ENCODE peak calls at places on chromosomes 5 and 9, in six cellular contexts. U is GM12878, B is GM12892, E is H1, D is K562, Q is HepG2. A is an unnamed sample.

GRCh38 chr9:33687779-33688178 is 107.6 kb upstream of the PRSS3 start:
- DNase-seq in E (no peak), Q (no peak), U (no peak), B (no peak), D (no peak), A (no peak)

GRCh38 chr5:54234304-54234938 is 76.0 kb downstream of the ARL15 start:
- DNase-seq in U (no peak), E (no peak), D (no peak), Q (peak; percentile 9), B (no peak), A (no peak)

GRCh38 chr9:22010881-22011625 is 1.9 kb upstream of the CDKN2B start:
- DNase-seq in B (no peak), E (peak; percentile 78), U (no peak), Q (peak; percentile 20), D (no peak), A (no peak)

GRCh38 chr5:321233-321725 is at the start of gene AHRR:
- DNase-seq in Q (peak; percentile 12), E (peak; percentile 91), D (peak; percentile 88), B (peak; percentile 89), U (no peak), A (peak; percentile 88)

GRCh38 chr5:59661306-59661705 is 232.2 kb downstream of the PDE4D start:
- DNase-seq in U (no peak), Q (peak; percentile 1), E (no peak), B (no peak), D (no peak), A (no peak)

GRCh38 chr9:130981761-130982147 is 27.2 kb upstream of the LAMC3 start:
- DNase-seq in B (no peak), U (no peak), Q (no peak), D (no peak), E (no peak), A (no peak)

GRCh38 chr5:158812381-158812780 is 287.3 kb downstream of the EBF1 start:
- DNase-seq in B (no peak), Q (no peak), D (no peak), E (peak; percentile 48), U (peak; percentile 51), A (no peak)

GRCh38 chr5:138905541-138905940 is 30.4 kb upstream of the LRRTM2 start:
- DNase-seq in Q (no peak), B (no peak), U (no peak), E (no peak), D (no peak), A (no peak)

GRCh38 chr9:10059044-10059443 is 553.8 kb downstream of the PTPRD start:
- DNase-seq in D (no peak), E (no peak), Q (no peak), B (no peak), U (no peak), A (no peak)
- TF ChIP-seq TAF1 in D (no peak), E (no peak), Q (no peak), B (no peak), U (no peak), A (no peak)

GRCh38 chr9:129413537-129414376 is 207.1 kb downstream of the C9orf50 start:
- DNase-seq in Q (peak; percentile 90), D (peak; percentile 97), B (peak; percentile 97), E (peak; percentile 96), U (peak; percentile 58), A (peak; percentile 98)

GRCh38 chr9:129415954-129416651 is 204.8 kb downstream of the C9orf50 start:
- DNase-seq in Q (no peak), D (no peak), U (no peak), B (no peak), E (no peak), A (no peak)

GRCh38 chr9:129416831-129417604 is 203.9 kb downstream of the C9orf50 start:
- DNase-seq in D (no peak), B (no peak), U (no peak), E (no peak), Q (no peak), A (no peak)

GRCh38 chr9:129414377-129415021 is 206.4 kb downstream of the C9orf50 start:
- DNase-seq in B (no peak), D (no peak), Q (peak; percentile 48), U (no peak), E (no peak), A (no peak)

DNA sequence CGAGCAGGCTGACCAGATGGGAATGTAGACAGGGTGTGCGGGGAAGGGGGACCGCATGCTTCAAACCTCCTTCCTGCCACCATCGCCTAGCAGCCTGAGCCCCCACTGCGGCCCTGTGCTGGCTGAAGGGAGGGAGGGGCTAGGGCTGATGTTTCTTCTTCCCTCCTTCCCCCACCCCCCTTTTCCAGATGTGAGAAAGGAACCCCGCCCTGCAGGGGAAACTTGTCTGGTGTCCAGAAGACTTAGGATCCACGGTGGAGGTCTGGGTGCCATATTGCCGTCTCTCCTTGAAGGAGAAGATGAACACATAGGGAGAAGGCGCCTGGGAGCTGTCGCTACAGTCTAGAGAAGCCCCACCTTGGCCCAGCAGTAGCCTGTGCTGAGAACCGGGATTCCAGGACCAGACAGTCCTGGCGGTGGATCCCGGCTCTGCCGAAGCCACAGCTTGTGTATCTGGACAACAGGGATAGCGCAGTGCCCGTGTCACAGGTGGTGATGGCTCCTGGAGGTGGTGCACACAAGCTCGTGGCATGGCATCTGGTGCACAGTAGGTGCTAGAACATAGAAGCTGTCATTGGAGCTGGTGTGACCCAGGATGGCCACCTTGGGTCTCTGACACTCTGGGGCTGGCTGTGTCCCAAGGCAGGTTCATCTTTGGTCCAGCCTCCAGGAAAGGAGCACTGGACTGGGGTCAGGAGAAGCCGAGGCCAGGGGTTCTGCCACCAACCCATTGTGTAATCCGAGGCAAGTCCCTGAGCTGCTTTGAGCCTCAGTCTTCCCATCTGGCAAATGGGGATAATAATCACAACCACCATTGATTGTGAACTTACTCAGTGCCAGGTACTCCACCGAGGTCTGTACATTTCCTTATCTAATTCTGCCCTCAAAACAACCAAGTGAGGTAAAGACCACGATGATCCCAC is 205.6 kb downstream of the C9orf50 start:
- DNase-seq in D (no peak), E (no peak), Q (peak; percentile 47), B (no peak), U (no peak), A (no peak)
- TF ChIP-seq POLR2A in D (no peak), E (no peak), Q (no peak), B (no peak), U (no peak), A (no peak)

GRCh38 chr5:66273131-66273530 is 129.0 kb downstream of the SREK1 start:
- DNase-seq in D (no peak), E (no peak), Q (no peak), U (no peak), B (no peak), A (no peak)
- TF ChIP-seq TAF1 in D (no peak), E (no peak), Q (no peak), U (no peak), B (no peak), A (no peak)

DNA sequence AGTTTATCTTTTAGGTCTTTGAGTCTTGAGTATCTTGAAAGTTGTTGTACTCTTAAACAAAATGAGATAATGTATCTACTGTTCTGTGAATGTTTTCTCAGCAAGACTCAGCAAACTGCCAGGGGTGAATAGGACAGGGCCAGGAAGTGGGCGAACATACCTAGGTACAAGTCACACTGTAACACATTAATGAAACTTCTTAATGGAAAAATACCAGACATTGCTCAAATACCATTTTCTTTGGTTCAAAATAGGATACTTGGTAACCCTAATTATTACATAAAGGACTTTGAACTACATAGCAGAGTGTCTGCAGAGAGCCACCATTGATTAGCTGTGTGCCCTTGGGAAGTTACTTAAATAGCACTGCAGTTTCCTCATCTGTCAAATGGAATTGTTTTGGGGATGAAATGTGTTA is 197.5 kb downstream of the ARHGEF28 start:
- DNase-seq in Q (peak; percentile 96), E (no peak), B (no peak), D (no peak), U (no peak), A (no peak)
- TF ChIP-seq POLR2A in Q (no peak), E (no peak), B (no peak), D (no peak), U (no peak), A (no peak)

GRCh38 chr5:144335561-144335960 is 164.9 kb downstream of the KCTD16 start:
- DNase-seq in U (peak; percentile 5), E (no peak), B (no peak), D (no peak), Q (no peak), A (no peak)
- TF ChIP-seq TAF1 in U (no peak), E (no peak), B (no peak), D (no peak), Q (no peak), A (no peak)

GRCh38 chr5:107085572-107085971 is 585.2 kb downstream of the EFNA5 start:
- DNase-seq in Q (no peak), B (no peak), E (no peak), D (no peak), U (no peak), A (no peak)

GRCh38 chr5:107090471-107090870 is 580.3 kb downstream of the EFNA5 start:
- DNase-seq in Q (no peak), E (no peak), B (no peak), D (no peak), U (no peak), A (no peak)

GRCh38 chr5:107092695-107093094 is 578.0 kb downstream of the EFNA5 start:
- DNase-seq in E (no peak), B (no peak), Q (no peak), D (no peak), U (no peak), A (no peak)

DNA sequence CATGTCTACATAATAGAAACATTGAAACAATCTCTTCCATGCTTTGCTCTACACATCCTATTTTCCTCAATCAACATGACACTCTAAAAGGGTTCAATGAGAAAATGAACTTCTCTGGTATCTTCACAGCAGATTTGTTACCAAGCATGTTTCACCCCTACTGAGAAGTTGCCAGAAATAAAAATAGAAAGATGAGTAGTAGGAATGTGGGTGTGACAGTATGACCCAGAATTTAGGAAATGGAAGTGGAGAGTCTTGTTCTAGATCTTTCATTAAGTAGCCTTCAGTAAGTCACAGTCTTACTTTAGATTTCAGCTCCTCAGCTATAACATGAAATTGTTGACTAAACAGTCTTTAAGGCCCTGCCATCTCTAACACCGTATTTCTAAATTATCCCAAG is 581.8 kb downstream of the EFNA5 start:
- DNase-seq in B (no peak), Q (no peak), E (no peak), U (no peak), D (no peak), A (no peak)
- TF ChIP-seq POLR2A in B (no peak), Q (no peak), E (no peak), U (no peak), D (no peak), A (no peak)

A was measured in GM12891.